ENCODE peak calls at places on chromosomes 12 and 14, in six cellular contexts. X, B, G, E, V and F are unnamed samples.

GRCh38 chr14:32422440-32422839 is 93.3 kb downstream of the AKAP6 start:
- DNase-seq in G (no peak), E (no peak), X (no peak), V (no peak), B (no peak), F (no peak)

GRCh38 chr14:101221549-101222160 is 318.1 kb upstream of the RTL1 start:
- DNase-seq in G (no peak), X (no peak), E (no peak), V (no peak), B (no peak), F (no peak)

GRCh38 chr14:22985894-22986507 is 3.6 kb upstream of the AJUBA start:
- DNase-seq in E (no peak), B (no peak), V (no peak), X (no peak), G (no peak), F (no peak)

GRCh38 chr12:109626378-109627115 is 53.0 kb downstream of the MVK start:
- DNase-seq in G (no peak), V (no peak), B (no peak), X (no peak), E (no peak), F (no peak)

GRCh38 chr12:85191-85666 is 18.7 kb downstream of the IQSEC3 start:
- DNase-seq in G (no peak), X (no peak), V (no peak), E (no peak), B (no peak), F (no peak)

GRCh38 chr12:121711925-121712461 is 559 bp upstream of the TMEM120B start:
- DNase-seq in G (peak; percentile 28), V (no peak), X (peak; percentile 55), E (peak; percentile 35), B (no peak), F (no peak)

GRCh38 chr12:51533799-51534198 is 57.2 kb upstream of the SCN8A start:
- DNase-seq in G (no peak), E (no peak), X (no peak), B (no peak), V (no peak), F (peak; percentile 32)

GRCh38 chr12:43571885-43572284 is 19.9 kb upstream of the ADAMTS20 start:
- DNase-seq in E (no peak), B (no peak), V (no peak), X (no peak), G (no peak), F (no peak)

GRCh38 chr12:53102883-53103807 is at the start of gene SOAT2:
- DNase-seq in V (no peak), E (peak; percentile 72), G (no peak), X (no peak), B (peak; percentile 16), F (no peak)

DNA sequence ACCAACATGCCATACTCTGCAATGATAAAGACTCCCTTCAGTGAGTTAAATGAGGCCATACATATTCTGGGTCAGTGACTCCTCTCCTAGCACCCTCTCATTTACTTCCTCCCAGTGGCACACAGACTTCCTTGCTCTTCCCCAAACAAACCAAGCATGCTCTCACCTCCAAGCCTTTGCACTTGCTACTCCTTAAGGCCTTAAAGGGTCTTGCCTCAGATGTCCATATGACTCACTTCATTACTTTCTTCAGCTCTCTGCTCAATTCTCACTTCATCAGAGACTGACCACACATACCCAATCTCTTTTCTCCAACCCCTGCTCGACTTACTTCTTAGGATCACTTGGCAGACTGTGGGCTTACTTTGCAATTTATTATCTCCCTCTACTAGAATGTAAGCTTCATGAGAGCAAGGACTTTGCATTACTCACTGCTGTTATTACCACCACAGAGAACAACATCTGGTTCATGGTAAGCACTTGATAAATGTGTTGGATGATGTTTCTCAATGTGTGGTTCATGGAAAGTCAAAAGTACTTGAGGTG is 22.8 kb downstream of the DDX24 start:
- DNase-seq in B (no peak), G (no peak), X (no peak), E (no peak), V (no peak), F (no peak)
- TF ChIP-seq JUN in B (no peak), G (no peak), X (no peak), E (no peak), V (no peak), F (no peak)

DNA sequence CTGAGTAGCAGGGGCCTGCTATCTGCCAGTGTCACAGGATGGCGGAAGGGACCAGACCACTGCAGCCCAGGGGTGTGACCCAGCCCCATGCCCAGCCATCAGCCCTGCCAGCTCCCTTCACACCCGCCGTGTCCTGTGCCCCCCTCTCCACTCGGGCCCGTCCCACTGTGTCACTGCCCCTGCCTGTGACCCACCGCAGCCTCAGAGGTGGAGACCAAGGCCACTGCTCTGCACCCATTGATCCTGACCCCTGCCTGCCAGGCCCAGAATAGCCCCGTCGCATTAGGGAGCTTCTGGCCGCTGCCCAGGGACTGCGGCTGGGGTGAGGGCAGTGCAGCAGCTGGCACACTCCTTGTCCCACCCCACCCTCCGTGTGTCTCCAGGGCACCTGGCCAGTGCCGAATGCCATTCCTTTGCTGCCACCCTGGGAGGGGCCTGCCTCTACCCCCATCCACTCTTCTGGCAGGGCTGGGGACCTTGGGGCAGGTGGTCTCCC is 2.1 kb upstream of the CRIP2 start:
- DNase-seq in X (no peak), B (no peak), G (no peak), E (no peak), V (no peak), F (no peak)
- TF ChIP-seq CTCF in X (no peak), B (no peak), G (no peak), E (peak; percentile 19), V (no peak), F (no peak)

DNA sequence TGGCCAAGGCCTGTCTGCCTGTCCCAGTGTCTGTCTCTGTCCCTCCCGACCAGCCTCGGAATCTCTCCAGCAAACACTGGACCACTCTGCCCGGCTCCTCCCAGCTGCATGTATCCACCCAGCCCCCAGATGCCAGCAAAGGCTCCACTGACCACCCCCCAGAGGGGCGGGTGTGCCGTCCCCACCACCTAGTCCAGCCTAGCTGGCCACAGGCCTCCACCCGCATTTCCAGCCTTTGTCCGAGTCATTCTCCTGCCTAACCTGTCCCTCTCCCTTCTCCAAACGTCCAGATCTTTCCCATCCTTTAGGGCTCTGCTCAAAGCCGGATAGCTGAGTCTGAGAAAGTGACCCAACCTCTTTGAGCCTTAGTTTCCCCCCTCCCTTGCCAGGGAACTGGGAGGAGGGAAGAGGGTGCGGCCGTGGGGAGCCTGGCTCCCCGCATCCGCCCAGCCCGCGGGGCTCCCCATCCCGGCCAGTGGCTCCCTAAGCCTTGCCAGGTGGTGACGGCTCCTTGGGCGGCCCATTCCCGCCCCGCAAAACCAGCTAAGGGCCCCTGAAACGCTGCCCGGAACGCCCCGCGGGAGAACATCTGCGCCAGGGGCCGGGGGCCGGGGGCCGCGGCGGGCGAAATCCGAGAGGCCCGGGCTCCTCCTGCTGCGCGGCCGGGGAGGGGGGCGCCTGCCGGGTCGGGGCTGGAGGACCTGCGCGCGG is 34.6 kb upstream of the ANKRD9 start:
- DNase-seq in E (peak; percentile 59), V (peak; percentile 70), X (no peak), G (peak; percentile 44), B (no peak), F (no peak)
- TF ChIP-seq JUN in E (no peak), V (no peak), X (no peak), G (no peak), B (no peak), F (no peak)

DNA sequence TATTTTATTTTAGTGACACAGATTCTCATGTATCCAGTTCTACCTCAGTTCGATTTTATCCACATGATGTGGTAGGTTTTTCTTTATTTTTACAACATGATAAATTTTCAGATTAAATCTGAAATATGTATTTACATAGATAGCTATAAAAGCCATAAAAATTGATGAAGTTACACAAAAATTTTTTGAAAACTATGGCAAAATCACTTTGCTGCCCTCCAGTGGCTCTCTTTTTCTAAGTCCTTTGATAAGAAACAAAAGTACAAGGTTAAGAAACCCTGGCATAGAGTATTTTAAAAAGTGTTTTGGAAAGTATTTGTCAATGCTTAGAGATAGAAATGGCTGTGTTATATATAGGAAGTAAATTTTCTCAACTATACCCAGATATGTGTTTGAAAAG is 104.2 kb downstream of the PCNX1 start:
- DNase-seq in G (no peak), E (no peak), X (no peak), B (no peak), V (no peak), F (peak; percentile 20)
- TF ChIP-seq CTCF in G (no peak), E (no peak), X (peak; percentile 32), B (no peak), V (no peak), F (no peak)

GRCh38 chr12:116426391-116427136 is 132.6 kb upstream of the MAP1LC3B2 start:
- DNase-seq in G (peak; percentile 69), V (peak; percentile 62), B (peak; percentile 52), X (peak; percentile 97), E (no peak), F (peak; percentile 30)
- TF ChIP-seq JUN in G (no peak), V (peak; percentile 61), B (peak; percentile 36), X (peak; percentile 82), E (no peak), F (no peak)

GRCh38 chr14:89954045-89955021 is at the start of gene EFCAB11:
- DNase-seq in G (peak; percentile 97), V (peak; percentile 93), B (peak; percentile 82), X (peak; percentile 83), E (peak; percentile 98), F (peak; percentile 100)
- TF ChIP-seq CTCF in G (no peak), V (peak; percentile 2), B (no peak), X (peak; percentile 9), E (no peak), F (peak; percentile 20)

GRCh38 chr14:50542941-50543418 is 10.6 kb upstream of the MAP4K5 start:
- DNase-seq in V (no peak), E (peak; percentile 77), X (peak; percentile 33), B (peak; percentile 24), G (no peak), F (peak; percentile 68)
- TF ChIP-seq JUN in V (no peak), E (no peak), X (no peak), B (no peak), G (no peak), F (no peak)